ENCODE peak calls at places on chromosomes 12 and 14, in four cellular contexts. One of them, this sample, is unnamed.

GRCh38 chr12:54358945-54359761 is 5.1 kb downstream of the GPR84 start:
- DNase-seq in GM23338: peak; percentile 99
- DNase-seq in NCI-H1694 treated with DMSO at 0.1 percent for 48 hours: peak; percentile 98
- DNase-seq in activated CD8-positive, alpha-beta memory T cell treated with anti-CD3 and anti-CD28 coated beads, Interleukin-2, amount 50 U/mL, for 4 hours: peak; percentile 87
- DNase-seq in this sample: peak; percentile 99

GRCh38 chr12:124583854-124584253 is 16.4 kb upstream of the NCOR2 start:
- DNase-seq in GM23338: no peak
- DNase-seq in NCI-H1694 treated with DMSO at 0.1 percent for 48 hours: no peak
- DNase-seq in activated CD8-positive, alpha-beta memory T cell treated with anti-CD3 and anti-CD28 coated beads, Interleukin-2, amount 50 U/mL, for 4 hours: no peak
- DNase-seq in this sample: no peak

GRCh38 chr12:50482566-50482965 is 22.2 kb upstream of the DIP2B start:
- DNase-seq in activated CD8-positive, alpha-beta memory T cell treated with anti-CD3 and anti-CD28 coated beads, Interleukin-2, amount 50 U/mL, for 4 hours: no peak
- DNase-seq in NCI-H1694 treated with DMSO at 0.1 percent for 48 hours: no peak
- DNase-seq in GM23338: no peak
- DNase-seq in this sample: no peak

GRCh38 chr12:2336409-2336829 is 283.6 kb downstream of the CACNA1C start:
- DNase-seq in GM23338: no peak
- DNase-seq in NCI-H1694 treated with DMSO at 0.1 percent for 48 hours: no peak
- DNase-seq in activated CD8-positive, alpha-beta memory T cell treated with anti-CD3 and anti-CD28 coated beads, Interleukin-2, amount 50 U/mL, for 4 hours: no peak
- DNase-seq in this sample: peak; percentile 51

GRCh38 chr12:58703911-58704310 is 216.4 kb downstream of the LRIG3 start:
- DNase-seq in activated CD8-positive, alpha-beta memory T cell treated with anti-CD3 and anti-CD28 coated beads, Interleukin-2, amount 50 U/mL, for 4 hours: no peak
- DNase-seq in NCI-H1694 treated with DMSO at 0.1 percent for 48 hours: no peak
- DNase-seq in GM23338: no peak
- DNase-seq in this sample: no peak

GRCh38 chr14:71711619-71712018 is 220.6 kb upstream of the RGS6 start:
- DNase-seq in activated CD8-positive, alpha-beta memory T cell treated with anti-CD3 and anti-CD28 coated beads, Interleukin-2, amount 50 U/mL, for 4 hours: no peak
- DNase-seq in GM23338: no peak
- DNase-seq in NCI-H1694 treated with DMSO at 0.1 percent for 48 hours: no peak
- DNase-seq in this sample: peak; percentile 30

GRCh38 chr14:77189479-77189878 is 7.9 kb downstream of the TMEM63C start:
- DNase-seq in activated CD8-positive, alpha-beta memory T cell treated with anti-CD3 and anti-CD28 coated beads, Interleukin-2, amount 50 U/mL, for 4 hours: no peak
- DNase-seq in NCI-H1694 treated with DMSO at 0.1 percent for 48 hours: no peak
- DNase-seq in GM23338: no peak
- DNase-seq in this sample: no peak

GRCh38 chr12:11793896-11794295 is 144.4 kb downstream of the ETV6 start:
- DNase-seq in NCI-H1694 treated with DMSO at 0.1 percent for 48 hours: no peak
- DNase-seq in GM23338: no peak
- DNase-seq in activated CD8-positive, alpha-beta memory T cell treated with anti-CD3 and anti-CD28 coated beads, Interleukin-2, amount 50 U/mL, for 4 hours: no peak
- DNase-seq in this sample: no peak